ENCODE peak calls at places on chromosomes 12 and 14, in eight cellular contexts. C, O, H, Q, F, Z, B and E are unnamed samples.

GRCh38 chr14:95514131-95515079 is 2.0 kb downstream of the SYNE3 start:
- DNase-seq in Z (no peak), B (no peak), F (no peak), O (no peak), C (no peak), H (no peak), Q (no peak), E (no peak)

GRCh38 chr12:93766371-93766770 is 89.2 kb downstream of the CRADD start:
- DNase-seq in Z (no peak), B (no peak), Q (no peak), H (no peak), C (no peak), F (no peak), O (no peak), E (no peak)

GRCh38 chr14:56150018-56150417 is 31.8 kb downstream of the PELI2 start:
- DNase-seq in B (no peak), H (no peak), Z (no peak), O (no peak), C (no peak), F (no peak), Q (no peak), E (no peak)

GRCh38 chr14:59360923-59361794 is 104.0 kb downstream of the GPR135 start:
- DNase-seq in F (no peak), Z (no peak), Q (peak; percentile 76), C (peak; percentile 85), H (peak; percentile 5), B (no peak), O (no peak), E (no peak)

GRCh38 chr14:86513056-86513455 is 983.1 kb downstream of the FLRT2 start:
- DNase-seq in B (no peak), Q (no peak), H (no peak), O (no peak), F (no peak), Z (no peak), C (no peak), E (no peak)

GRCh38 chr12:89863332-89863938 is 154.8 kb upstream of the ATP2B1 start:
- DNase-seq in H (no peak), O (no peak), Z (no peak), C (no peak), Q (no peak), F (no peak), B (peak; percentile 63), E (no peak)

GRCh38 chr14:76706811-76707210 is 54.5 kb upstream of the VASH1 start:
- DNase-seq in B (no peak), O (no peak), Q (no peak), C (no peak), Z (no peak), F (no peak), H (no peak), E (no peak)

GRCh38 chr14:100474176-100474575 is 113.0 kb downstream of the BEGAIN start:
- DNase-seq in Q (no peak), H (no peak), Z (no peak), B (no peak), O (no peak), F (no peak), C (no peak), E (no peak)

GRCh38 chr12:111022386-111022785 is 102.0 kb upstream of the MYL2 start:
- DNase-seq in O (no peak), H (no peak), B (no peak), Q (no peak), C (no peak), Z (no peak), F (no peak), E (no peak)

GRCh38 chr14:21494902-21495762 is 16.0 kb downstream of the METTL3 start:
- DNase-seq in C (no peak), F (no peak), O (no peak), B (no peak), Q (no peak), Z (no peak), H (no peak), E (no peak)